ENCODE peak calls at places on chromosomes 16 and 17, in ten cellular contexts. One of them, this sample, is unnamed.

GRCh38 chr17:82175166-82175565 is 37.5 kb downstream of the CCDC57 start:
- DNase-seq in uterus: no peak
- DNase-seq in psoas muscle: no peak
- DNase-seq in AG10803: no peak
- DNase-seq in HL-60: no peak
- DNase-seq in PC-9: no peak
- DNase-seq in astrocyte of the cerebellum: no peak
- DNase-seq in heart left ventricle: no peak
- DNase-seq in lung: no peak
- DNase-seq in CD8-positive, alpha-beta T cell: no peak
- DNase-seq in this sample: no peak

GRCh38 chr16:87150359-87151280 is 166.6 kb downstream of the C16orf95 start:
- DNase-seq in uterus: no peak
- DNase-seq in psoas muscle: no peak
- DNase-seq in AG10803: no peak
- DNase-seq in HL-60: no peak
- DNase-seq in PC-9: no peak
- DNase-seq in astrocyte of the cerebellum: no peak
- DNase-seq in heart left ventricle: no peak
- DNase-seq in lung: no peak
- DNase-seq in CD8-positive, alpha-beta T cell: no peak
- DNase-seq in this sample: no peak

GRCh38 chr17:78255953-78256704 is 24.7 kb downstream of the TMEM235 start:
- DNase-seq in uterus: no peak
- DNase-seq in psoas muscle: no peak
- DNase-seq in AG10803: no peak
- DNase-seq in HL-60: peak; percentile 46
- DNase-seq in PC-9: no peak
- DNase-seq in astrocyte of the cerebellum: no peak
- DNase-seq in heart left ventricle: no peak
- DNase-seq in lung: no peak
- DNase-seq in CD8-positive, alpha-beta T cell: no peak
- DNase-seq in this sample: no peak

GRCh38 chr17:79538291-79538690 is 72.6 kb downstream of the RBFOX3 start:
- DNase-seq in uterus: no peak
- DNase-seq in psoas muscle: peak; percentile 3
- DNase-seq in AG10803: no peak
- DNase-seq in HL-60: no peak
- DNase-seq in PC-9: no peak
- DNase-seq in astrocyte of the cerebellum: no peak
- DNase-seq in heart left ventricle: no peak
- DNase-seq in lung: no peak
- DNase-seq in CD8-positive, alpha-beta T cell: no peak
- DNase-seq in this sample: no peak

GRCh38 chr16:85250609-85251223 is 138.4 kb upstream of the CIBAR2 start:
- DNase-seq in uterus: no peak
- DNase-seq in psoas muscle: no peak
- DNase-seq in AG10803: peak; percentile 69
- DNase-seq in HL-60: no peak
- DNase-seq in PC-9: no peak
- DNase-seq in astrocyte of the cerebellum: no peak
- DNase-seq in heart left ventricle: no peak
- DNase-seq in lung: no peak
- DNase-seq in CD8-positive, alpha-beta T cell: no peak
- DNase-seq in this sample: no peak

GRCh38 chr17:32142857-32143524 is 689 bp downstream of the RHOT1 start:
- DNase-seq in uterus: peak; percentile 18
- DNase-seq in psoas muscle: peak; percentile 74
- DNase-seq in AG10803: peak; percentile 61
- DNase-seq in HL-60: peak; percentile 72
- DNase-seq in PC-9: peak; percentile 73
- DNase-seq in astrocyte of the cerebellum: peak; percentile 18
- DNase-seq in heart left ventricle: peak; percentile 72
- DNase-seq in lung: peak; percentile 93
- DNase-seq in CD8-positive, alpha-beta T cell: peak; percentile 16
- DNase-seq in this sample: no peak

GRCh38 chr17:73338050-73338491 is 26.3 kb upstream of the CDC42EP4 start:
- DNase-seq in uterus: peak; percentile 66
- DNase-seq in psoas muscle: peak; percentile 70
- DNase-seq in AG10803: peak; percentile 70
- DNase-seq in HL-60: no peak
- DNase-seq in PC-9: no peak
- DNase-seq in astrocyte of the cerebellum: no peak
- DNase-seq in heart left ventricle: no peak
- DNase-seq in lung: no peak
- DNase-seq in CD8-positive, alpha-beta T cell: no peak
- DNase-seq in this sample: no peak

GRCh38 chr16:31022574-31023251 is 10.6 kb upstream of the STX4 start:
- DNase-seq in uterus: no peak
- DNase-seq in psoas muscle: no peak
- DNase-seq in AG10803: no peak
- DNase-seq in HL-60: no peak
- DNase-seq in PC-9: no peak
- DNase-seq in astrocyte of the cerebellum: no peak
- DNase-seq in heart left ventricle: no peak
- DNase-seq in lung: no peak
- DNase-seq in CD8-positive, alpha-beta T cell: no peak
- DNase-seq in this sample: no peak

GRCh38 chr17:81416612-81417011 is 21.4 kb downstream of the BAHCC1 start:
- DNase-seq in uterus: no peak
- DNase-seq in psoas muscle: no peak
- DNase-seq in AG10803: no peak
- DNase-seq in HL-60: no peak
- DNase-seq in PC-9: no peak
- DNase-seq in astrocyte of the cerebellum: no peak
- DNase-seq in heart left ventricle: no peak
- DNase-seq in lung: no peak
- DNase-seq in CD8-positive, alpha-beta T cell: no peak
- DNase-seq in this sample: no peak

GRCh38 chr16:72468582-72468981 is 296.6 kb upstream of the PMFBP1 start:
- DNase-seq in uterus: no peak
- DNase-seq in psoas muscle: no peak
- DNase-seq in AG10803: no peak
- DNase-seq in HL-60: no peak
- DNase-seq in PC-9: no peak
- DNase-seq in astrocyte of the cerebellum: no peak
- DNase-seq in heart left ventricle: no peak
- DNase-seq in lung: no peak
- DNase-seq in CD8-positive, alpha-beta T cell: no peak
- DNase-seq in this sample: no peak

GRCh38 chr17:81957691-81958432 is 3.1 kb downstream of the NOTUM start:
- DNase-seq in uterus: no peak
- DNase-seq in psoas muscle: no peak
- DNase-seq in AG10803: no peak
- DNase-seq in HL-60: no peak
- DNase-seq in PC-9: no peak
- DNase-seq in astrocyte of the cerebellum: no peak
- DNase-seq in heart left ventricle: no peak
- DNase-seq in lung: no peak
- DNase-seq in CD8-positive, alpha-beta T cell: no peak
- DNase-seq in this sample: no peak

GRCh38 chr17:79749156-79749815 is 18.5 kb downstream of the ENPP7 start:
- DNase-seq in uterus: no peak
- DNase-seq in psoas muscle: no peak
- DNase-seq in AG10803: peak; percentile 79
- DNase-seq in HL-60: no peak
- DNase-seq in PC-9: no peak
- DNase-seq in astrocyte of the cerebellum: peak; percentile 32
- DNase-seq in heart left ventricle: no peak
- DNase-seq in lung: no peak
- DNase-seq in CD8-positive, alpha-beta T cell: no peak
- DNase-seq in this sample: peak; percentile 10

GRCh38 chr16:60203525-60204124 is 1469.5 kb upstream of the GOT2 start:
- DNase-seq in uterus: no peak
- DNase-seq in psoas muscle: no peak
- DNase-seq in AG10803: peak; percentile 31
- DNase-seq in HL-60: no peak
- DNase-seq in PC-9: no peak
- DNase-seq in astrocyte of the cerebellum: peak; percentile 32
- DNase-seq in heart left ventricle: no peak
- DNase-seq in lung: no peak
- DNase-seq in CD8-positive, alpha-beta T cell: no peak
- DNase-seq in this sample: no peak

GRCh38 chr17:9032151-9032550 is 10.8 kb downstream of the NTN1 start:
- DNase-seq in uterus: no peak
- DNase-seq in psoas muscle: no peak
- DNase-seq in AG10803: no peak
- DNase-seq in HL-60: no peak
- DNase-seq in PC-9: no peak
- DNase-seq in astrocyte of the cerebellum: no peak
- DNase-seq in heart left ventricle: no peak
- DNase-seq in lung: no peak
- DNase-seq in CD8-positive, alpha-beta T cell: no peak
- DNase-seq in this sample: no peak

GRCh38 chr16:67029249-67030096 is 524 bp downstream of the CBFB start:
- DNase-seq in uterus: peak; percentile 59
- DNase-seq in psoas muscle: peak; percentile 86
- DNase-seq in AG10803: peak; percentile 61
- DNase-seq in HL-60: peak; percentile 50
- DNase-seq in PC-9: no peak
- DNase-seq in astrocyte of the cerebellum: no peak
- DNase-seq in heart left ventricle: peak; percentile 75
- DNase-seq in lung: peak; percentile 58
- DNase-seq in CD8-positive, alpha-beta T cell: peak; percentile 56
- DNase-seq in this sample: no peak

GRCh38 chr16:11191665-11192064 is 64.3 kb downstream of the SOCS1 start:
- DNase-seq in uterus: no peak
- DNase-seq in psoas muscle: no peak
- DNase-seq in AG10803: no peak
- DNase-seq in HL-60: no peak
- DNase-seq in PC-9: no peak
- DNase-seq in astrocyte of the cerebellum: no peak
- DNase-seq in heart left ventricle: no peak
- DNase-seq in lung: no peak
- DNase-seq in CD8-positive, alpha-beta T cell: no peak
- DNase-seq in this sample: no peak

GRCh38 chr17:42407289-42407836 is 15.7 kb downstream of the CAVIN1 start:
- DNase-seq in uterus: peak; percentile 89
- DNase-seq in psoas muscle: peak; percentile 94
- DNase-seq in AG10803: peak; percentile 75
- DNase-seq in HL-60: peak; percentile 68
- DNase-seq in PC-9: peak; percentile 72
- DNase-seq in astrocyte of the cerebellum: no peak
- DNase-seq in heart left ventricle: peak; percentile 92
- DNase-seq in lung: peak; percentile 87
- DNase-seq in CD8-positive, alpha-beta T cell: peak; percentile 60
- DNase-seq in this sample: no peak
- H3K4me3 ChIP-seq in uterus: no peak overlapping the region
- H3K4me3 ChIP-seq in psoas muscle: peak overlapping the region; percentile 37
- H3K4me3 ChIP-seq in AG10803: no peak overlapping the region
- H3K4me3 ChIP-seq in HL-60: no peak overlapping the region
- H3K4me3 ChIP-seq in PC-9: no peak overlapping the region
- H3K4me3 ChIP-seq in astrocyte of the cerebellum: no peak overlapping the region
- H3K4me3 ChIP-seq in heart left ventricle: no peak overlapping the region
- H3K4me3 ChIP-seq in lung: no peak overlapping the region
- H3K4me3 ChIP-seq in CD8-positive, alpha-beta T cell: no peak overlapping the region
- H3K4me3 ChIP-seq in this sample: no peak overlapping the region

GRCh38 chr17:58487589-58488427 is at the start of gene HSF5:
- DNase-seq in uterus: no peak
- DNase-seq in psoas muscle: peak; percentile 58
- DNase-seq in AG10803: no peak
- DNase-seq in HL-60: no peak
- DNase-seq in PC-9: no peak
- DNase-seq in astrocyte of the cerebellum: no peak
- DNase-seq in heart left ventricle: no peak
- DNase-seq in lung: no peak
- DNase-seq in CD8-positive, alpha-beta T cell: peak; percentile 75
- DNase-seq in this sample: no peak
- TF ChIP-seq CTCF in uterus: no peak
- TF ChIP-seq CTCF in psoas muscle: no peak
- TF ChIP-seq CTCF in AG10803: no peak
- TF ChIP-seq CTCF in HL-60: no peak
- TF ChIP-seq CTCF in PC-9: no peak
- TF ChIP-seq CTCF in astrocyte of the cerebellum: no peak
- TF ChIP-seq CTCF in heart left ventricle: no peak
- TF ChIP-seq CTCF in lung: no peak
- TF ChIP-seq CTCF in CD8-positive, alpha-beta T cell: peak; percentile 68
- TF ChIP-seq CTCF in this sample: no peak

GRCh38 chr17:14840616-14841231 is 424.4 kb downstream of the PMP22 start:
- DNase-seq in uterus: no peak
- DNase-seq in psoas muscle: no peak
- DNase-seq in AG10803: peak; percentile 58
- DNase-seq in HL-60: no peak
- DNase-seq in PC-9: no peak
- DNase-seq in astrocyte of the cerebellum: peak; percentile 22
- DNase-seq in heart left ventricle: no peak
- DNase-seq in lung: no peak
- DNase-seq in CD8-positive, alpha-beta T cell: no peak
- DNase-seq in this sample: no peak
- H3K4me3 ChIP-seq in uterus: no peak overlapping the region
- H3K4me3 ChIP-seq in psoas muscle: no peak overlapping the region
- H3K4me3 ChIP-seq in AG10803: no peak overlapping the region
- H3K4me3 ChIP-seq in HL-60: no peak overlapping the region
- H3K4me3 ChIP-seq in PC-9: no peak overlapping the region
- H3K4me3 ChIP-seq in astrocyte of the cerebellum: no peak overlapping the region
- H3K4me3 ChIP-seq in heart left ventricle: no peak overlapping the region
- H3K4me3 ChIP-seq in lung: no peak overlapping the region
- H3K4me3 ChIP-seq in CD8-positive, alpha-beta T cell: no peak overlapping the region
- H3K4me3 ChIP-seq in this sample: no peak overlapping the region

GRCh38 chr17:17401271-17401781 is 75.5 kb upstream of the MED9 start:
- DNase-seq in uterus: no peak
- DNase-seq in psoas muscle: peak; percentile 46
- DNase-seq in AG10803: peak; percentile 33
- DNase-seq in HL-60: no peak
- DNase-seq in PC-9: no peak
- DNase-seq in astrocyte of the cerebellum: no peak
- DNase-seq in heart left ventricle: no peak
- DNase-seq in lung: no peak
- DNase-seq in CD8-positive, alpha-beta T cell: no peak
- DNase-seq in this sample: no peak
- TF ChIP-seq CTCF in uterus: no peak
- TF ChIP-seq CTCF in psoas muscle: no peak
- TF ChIP-seq CTCF in AG10803: no peak
- TF ChIP-seq CTCF in HL-60: no peak
- TF ChIP-seq CTCF in PC-9: peak; percentile 35
- TF ChIP-seq CTCF in astrocyte of the cerebellum: peak; percentile 3
- TF ChIP-seq CTCF in heart left ventricle: no peak
- TF ChIP-seq CTCF in lung: no peak
- TF ChIP-seq CTCF in CD8-positive, alpha-beta T cell: no peak
- TF ChIP-seq CTCF in this sample: peak; percentile 42